ENCODE peak calls at places on chromosomes 2 and 18, in four cellular contexts. L, W, G and B are unnamed samples.

GRCh38 chr2:191031256-191031655 is 17.3 kb upstream of the STAT1 start:
- DNase-seq in W (no peak), G (no peak), L (no peak), B (no peak)

GRCh38 chr2:162327134-162327769 is 8.8 kb upstream of the IFIH1 start:
- DNase-seq in W (no peak), G (no peak), L (peak), B (no peak)

GRCh38 chr2:143505542-143505941 is 376.3 kb downstream of the ARHGAP15 start:
- DNase-seq in W (no peak), L (no peak), G (no peak), B (no peak)

GRCh38 chr2:99451280-99451679 is 38.5 kb downstream of the REV1 start:
- DNase-seq in L (no peak), W (no peak), G (no peak), B (no peak)

GRCh38 chr2:69966496-69966895 is 5.1 kb upstream of the ASPRV1 start:
- DNase-seq in W (no peak), L (no peak), G (no peak), B (no peak)

GRCh38 chr2:225598922-225599321 is 199.4 kb downstream of the NYAP2 start:
- DNase-seq in G (no peak), L (no peak), W (no peak), B (no peak)

GRCh38 chr2:9234680-9235387 is 28.2 kb downstream of the ASAP2 start:
- DNase-seq in G (no peak), W (peak), L (peak), B (peak)

GRCh38 chr18:24189007-24189528 is 50.2 kb downstream of the CABYR start:
- DNase-seq in W (no peak), G (no peak), L (no peak), B (no peak)

GRCh38 chr2:189222440-189222839 is 42.9 kb upstream of the COL5A2 start:
- DNase-seq in G (peak), L (peak), W (peak), B (peak)

GRCh38 chr2:15718944-15719323 is 127.3 kb downstream of the DDX1 start:
- DNase-seq in W (no peak), G (no peak), L (no peak), B (no peak)

GRCh38 chr2:98463551-98463971 is 18.9 kb downstream of the INPP4A start:
- DNase-seq in W (no peak), L (no peak), G (no peak), B (no peak)

GRCh38 chr2:215793747-215794595 is 219.4 kb downstream of the MREG start:
- DNase-seq in W (peak), G (no peak), L (peak), B (peak)

GRCh38 chr2:64062840-64063239 is 43.6 kb upstream of the VPS54 start:
- DNase-seq in L (peak), G (no peak), W (peak), B (no peak)

GRCh38 chr2:109423556-109424359 is 190.0 kb downstream of the SEPTIN10 start:
- DNase-seq in G (no peak), W (no peak), L (no peak), B (no peak)

GRCh38 chr2:225894240-225894980 is 494.9 kb downstream of the NYAP2 start:
- DNase-seq in W (no peak), G (no peak), L (peak), B (peak)

GRCh38 chr2:55887906-55888625 is 35.5 kb downstream of the EFEMP1 start:
- DNase-seq in W (no peak), G (no peak), L (peak), B (peak)

GRCh38 chr2:179605341-179605740 is 256.1 kb downstream of the ZNF385B start:
- DNase-seq in L (no peak), G (no peak), W (no peak), B (no peak)

GRCh38 chr2:190177249-190177648 is 114.7 kb upstream of the MSTN start:
- DNase-seq in W (no peak), L (no peak), G (no peak), B (no peak)

GRCh38 chr2:113977660-113978523 is 88.0 kb downstream of the ACTR3 start:
- DNase-seq in L (peak), G (no peak), W (peak), B (peak)

GRCh38 chr2:88737385-88737784 is 45.9 kb downstream of the RPIA start:
- DNase-seq in L (no peak), W (peak), G (no peak), B (no peak)

GRCh38 chr2:200259577-200259957 is 46.9 kb upstream of the SPATS2L start:
- DNase-seq in G (no peak), L (no peak), W (peak), B (peak)

GRCh38 chr2:159982842-159983785 is 79.3 kb downstream of the PLA2R1 start:
- DNase-seq in L (no peak), G (no peak), W (no peak), B (no peak)

GRCh38 chr2:111042772-111043771 is 77.6 kb upstream of the BCL2L11 start:
- DNase-seq in L (no peak), W (no peak), G (no peak), B (no peak)

GRCh38 chr18:11689972-11690570 is 1.0 kb downstream of the GNAL start:
- DNase-seq in G (no peak), W (no peak), L (peak), B (no peak)

GRCh38 chr18:23134780-23135678 is at the start of gene CABLES1:
- DNase-seq in W (peak), L (peak), G (peak), B (peak)

GRCh38 chr2:32430804-32431203 is 74.0 kb downstream of the BIRC6 start:
- DNase-seq in G (no peak), L (no peak), W (no peak), B (no peak)

GRCh38 chr2:191677646-191678436 is at the start of gene NABP1:
- DNase-seq in L (peak), W (peak), G (peak), B (peak)

GRCh38 chr18:49682301-49683190 is 120.7 kb downstream of the LIPG start:
- DNase-seq in L (peak), G (no peak), W (no peak), B (no peak)

GRCh38 chr2:206527153-206527552 is 83.8 kb downstream of the ADAM23 start:
- DNase-seq in G (no peak), W (no peak), L (no peak), B (peak)

GRCh38 chr2:238344517-238344916 is 24.2 kb downstream of the TRAF3IP1 start:
- DNase-seq in L (no peak), G (no peak), W (no peak), B (no peak)

GRCh38 chr2:43070676-43071491 is 155.5 kb downstream of the ZFP36L2 start:
- DNase-seq in W (peak), G (no peak), L (no peak), B (no peak)

GRCh38 chr2:105634198-105634597 is 110.5 kb upstream of the NCK2 start:
- DNase-seq in W (no peak), G (no peak), L (no peak), B (no peak)

GRCh38 chr18:26621161-26622026 is 73.0 kb upstream of the KCTD1 start:
- DNase-seq in G (peak), W (no peak), L (peak), B (peak)

GRCh38 chr2:129061079-129061785 is 742.6 kb upstream of the HS6ST1 start:
- DNase-seq in G (no peak), W (peak), L (peak), B (peak)

DNA sequence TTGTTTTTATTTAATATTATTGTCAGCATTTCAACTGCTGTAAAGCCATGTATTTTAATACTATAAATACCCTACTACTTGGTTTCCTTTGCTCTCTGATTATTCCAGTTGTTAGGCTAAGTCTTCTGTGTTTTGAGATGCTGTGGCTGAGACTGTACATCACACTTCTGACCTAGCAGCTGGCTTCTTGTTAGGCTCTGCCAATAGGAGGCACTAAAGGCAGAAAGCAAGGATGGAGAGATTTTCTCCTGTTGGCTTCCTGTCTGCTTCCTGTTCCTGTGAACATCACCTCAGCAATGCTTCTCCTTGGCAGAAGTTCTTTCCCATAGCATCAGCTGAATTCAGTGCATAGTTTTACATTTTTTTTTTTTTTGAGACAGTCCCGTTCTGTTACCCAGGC is 68.3 kb upstream of the YPEL5 start:
- DNase-seq in G (no peak), L (no peak), W (no peak), B (no peak)
- TF ChIP-seq CTCF in G (no peak), L (no peak), W (no peak), B (no peak)

GRCh38 chr2:166106431-166107015 is 21.3 kb downstream of the SCN1A start:
- DNase-seq in G (no peak), L (peak), W (no peak), B (no peak)
- TF ChIP-seq CTCF in G (no peak), L (no peak), W (no peak), B (no peak)

DNA sequence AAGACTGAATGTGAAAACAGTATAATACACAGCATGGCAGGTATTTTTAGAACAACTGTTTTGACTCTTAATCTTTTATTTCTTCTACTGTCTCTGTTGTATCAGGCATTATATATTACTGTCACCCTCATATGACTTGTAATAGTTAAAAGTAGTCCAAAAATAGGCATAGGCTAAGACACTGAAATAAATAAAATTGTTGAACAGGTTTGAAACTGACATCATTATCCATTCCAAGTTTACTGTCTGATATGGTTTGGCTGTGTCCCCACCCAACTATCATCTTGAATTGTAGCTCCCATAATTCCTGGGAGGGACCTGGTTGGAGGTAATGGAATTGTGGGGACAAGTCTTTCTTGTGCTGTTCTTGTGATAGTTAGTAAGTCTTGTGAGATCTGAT is 91.4 kb upstream of the CDH19 start:
- DNase-seq in L (no peak), G (no peak), W (no peak), B (no peak)
- TF ChIP-seq CTCF in L (no peak), G (no peak), W (no peak), B (no peak)

GRCh38 chr2:102245266-102246151 is 58.7 kb downstream of the IL1RL2 start:
- DNase-seq in G (peak), W (no peak), L (no peak), B (no peak)
- TF ChIP-seq CTCF in G (no peak), W (no peak), L (no peak), B (no peak)

DNA sequence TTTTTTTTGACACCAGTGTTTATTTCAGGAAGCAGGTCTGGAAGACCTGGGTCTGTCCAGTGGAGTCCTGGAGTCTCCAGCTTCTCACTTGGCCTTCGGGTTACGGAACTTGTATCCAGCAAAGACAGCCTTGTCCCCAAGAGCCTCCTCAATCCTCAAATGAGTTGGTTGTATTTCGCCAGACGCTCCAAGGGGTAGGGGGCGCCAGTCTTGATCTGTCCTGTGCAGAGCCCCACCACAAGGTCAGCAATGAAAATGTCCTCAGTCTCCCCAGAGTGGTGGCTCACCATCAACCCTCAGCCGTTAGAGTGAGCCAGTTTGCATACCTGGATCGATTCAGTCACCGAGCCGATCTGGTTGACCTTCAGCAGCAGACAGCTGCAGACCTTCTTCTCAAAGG is 21.9 kb downstream of the ASXL2 start:
- DNase-seq in G (no peak), L (no peak), W (no peak), B (no peak)
- TF ChIP-seq CTCF in G (no peak), L (no peak), W (no peak), B (no peak)

DNA sequence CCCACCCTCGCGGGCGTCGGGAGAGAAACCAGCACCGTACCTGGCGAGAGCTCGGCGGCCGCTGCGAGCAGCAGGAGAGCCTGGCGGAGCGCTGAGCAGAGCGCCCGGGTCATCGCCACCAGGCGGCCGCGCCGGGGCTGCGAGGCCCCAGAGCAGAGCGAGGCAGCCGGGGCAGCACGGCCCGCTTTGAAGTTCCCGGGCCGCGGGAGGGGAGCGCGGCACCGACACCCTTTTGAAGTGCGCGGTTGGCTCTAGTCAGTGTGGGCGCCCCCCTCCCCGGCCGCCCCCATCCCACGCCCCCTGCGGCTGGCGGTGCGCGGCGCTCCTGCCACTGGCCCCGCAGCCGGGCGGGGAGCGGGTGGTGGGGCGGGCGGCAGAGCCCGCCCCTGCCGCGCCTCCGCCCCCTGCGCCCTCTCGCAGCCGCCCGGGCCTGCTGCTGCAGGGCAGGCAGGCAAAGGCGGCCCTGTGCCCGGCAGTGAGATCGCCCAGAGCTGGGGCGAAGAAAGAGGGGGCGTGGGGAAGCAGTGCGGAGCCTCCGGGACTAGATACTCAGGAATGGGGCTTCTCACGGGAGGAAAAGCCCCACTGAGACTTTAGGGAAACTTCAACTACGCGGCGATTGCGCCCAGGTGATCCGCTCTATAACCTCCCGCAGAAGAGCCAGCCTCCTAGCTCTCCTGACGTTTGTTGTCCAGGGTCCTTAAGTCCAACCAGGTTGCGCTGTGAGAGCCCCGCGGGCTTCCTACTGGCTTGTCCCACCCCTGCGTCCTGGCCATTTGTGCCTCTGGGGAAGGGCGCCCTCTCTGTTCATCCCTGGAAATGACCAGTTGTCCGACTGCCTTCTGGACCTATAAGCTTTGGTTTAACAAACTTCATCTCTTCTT is at the start of gene ACVR1C:
- DNase-seq in W (peak), G (peak), L (peak), B (peak)
- TF ChIP-seq CTCF in W (peak), G (peak), L (peak), B (peak)

DNA sequence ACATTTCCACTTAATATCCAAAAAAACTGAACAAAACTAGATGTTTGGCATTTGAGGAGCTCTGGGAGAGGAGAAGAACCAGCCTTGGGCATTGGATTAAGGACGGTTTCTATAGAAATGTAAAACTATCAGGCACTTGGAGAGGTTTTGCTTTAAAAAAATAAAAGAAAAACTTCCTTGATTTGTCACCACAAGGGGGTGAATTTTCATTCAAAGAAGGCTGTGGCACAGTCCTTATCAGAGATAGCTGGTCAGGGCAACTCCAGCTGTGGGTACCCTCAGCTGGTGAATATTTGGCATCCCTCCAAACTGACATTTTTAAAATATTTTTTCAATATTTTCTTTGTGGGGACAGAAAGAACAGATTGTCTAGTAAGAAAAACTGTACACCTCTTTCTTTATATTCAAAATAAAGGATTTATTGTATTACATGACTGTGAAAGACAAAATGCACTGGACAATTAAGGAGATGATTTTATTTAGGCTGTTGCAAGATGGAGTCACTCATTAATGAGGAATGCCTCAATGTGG is 46.1 kb upstream of the TBC1D8 start:
- DNase-seq in G (no peak), L (no peak), W (no peak), B (no peak)
- TF ChIP-seq CTCF in G (no peak), L (no peak), W (peak), B (no peak)

GRCh38 chr2:40256649-40257048 is 195.2 kb downstream of the SLC8A1 start:
- DNase-seq in G (no peak), W (no peak), L (peak), B (peak)
- TF ChIP-seq CTCF in G (no peak), W (peak), L (peak), B (no peak)

GRCh38 chr2:164613321-164613982 is 7.8 kb downstream of the GRB14 start:
- DNase-seq in G (no peak), W (no peak), L (no peak), B (no peak)
- TF ChIP-seq CTCF in G (no peak), W (no peak), L (no peak), B (no peak)

GRCh38 chr2:231923951-231924888 is 2.0 kb downstream of the NPPC start:
- DNase-seq in L (no peak), W (no peak), G (no peak), B (no peak)
- TF ChIP-seq CTCF in L (no peak), W (no peak), G (no peak), B (no peak)